ENCODE peak calls at places on chromosome 14, in six cellular contexts. T, B, A, D, U and E are unnamed samples.

GRCh38 chr14:78644824-78645559 is 474.8 kb downstream of the NRXN3 start:
- DNase-seq in T (no peak), B (no peak), A (no peak), D (peak; percentile 30), U (no peak), E (no peak)

GRCh38 chr14:68628605-68629310 is 164.1 kb downstream of the ZFP36L1 start:
- DNase-seq in T (no peak), B (peak; percentile 44), A (peak; percentile 38), D (peak; percentile 39), U (no peak), E (no peak)

GRCh38 chr14:27528328-27528727 is 930.5 kb upstream of the NOVA1 start:
- DNase-seq in T (peak; percentile 1), B (no peak), A (peak; percentile 57), D (no peak), U (no peak), E (peak; percentile 51)

GRCh38 chr14:58607571-58608317 is 30.0 kb upstream of the DACT1 start:
- DNase-seq in T (peak; percentile 73), B (peak; percentile 45), A (peak; percentile 84), D (no peak), U (no peak), E (peak; percentile 80)

GRCh38 chr14:85963486-85963885 is 433.5 kb downstream of the FLRT2 start:
- DNase-seq in T (no peak), B (no peak), A (no peak), D (no peak), U (no peak), E (no peak)

GRCh38 chr14:103728141-103728540 is 12.5 kb downstream of the ZFYVE21 start:
- DNase-seq in T (no peak), B (no peak), A (no peak), D (no peak), U (no peak), E (no peak)

GRCh38 chr14:73231874-73232851 is 5.1 kb upstream of the PAPLN start:
- DNase-seq in T (no peak), B (no peak), A (peak; percentile 27), D (peak; percentile 82), U (no peak), E (no peak)

GRCh38 chr14:104980601-104981531 is 2.7 kb upstream of the AHNAK2 start:
- DNase-seq in T (no peak), B (no peak), A (no peak), D (peak; percentile 7), U (no peak), E (no peak)

GRCh38 chr14:69002069-69002468 is 23.0 kb upstream of the ACTN1 start:
- DNase-seq in T (peak; percentile 22), B (peak; percentile 17), A (peak; percentile 63), D (peak; percentile 27), U (no peak), E (peak; percentile 55)

GRCh38 chr14:102028733-102029132 is 58.1 kb downstream of the HSP90AA1 start:
- DNase-seq in T (peak; percentile 85), B (peak; percentile 86), A (peak; percentile 96), D (no peak), U (no peak), E (peak; percentile 33)

GRCh38 chr14:102729825-102730224 is 47.4 kb upstream of the TRAF3 start:
- DNase-seq in T (no peak), B (no peak), A (no peak), D (no peak), U (no peak), E (no peak)

GRCh38 chr14:52325632-52326031 is 11.5 kb downstream of the PTGER2 start:
- DNase-seq in T (peak; percentile 45), B (no peak), A (no peak), D (no peak), U (no peak), E (no peak)

GRCh38 chr14:21069388-21070082 is 569 bp upstream of the ARHGEF40 start:
- DNase-seq in T (peak; percentile 47), B (no peak), A (no peak), D (peak; percentile 71), U (peak; percentile 72), E (peak; percentile 28)

GRCh38 chr14:36245223-36245622 is 68.7 kb upstream of the PTCSC3 start:
- DNase-seq in T (no peak), B (no peak), A (no peak), D (no peak), U (no peak), E (no peak)

GRCh38 chr14:89900822-89901221 is 53.7 kb downstream of the EFCAB11 start:
- DNase-seq in T (no peak), B (no peak), A (no peak), D (no peak), U (no peak), E (peak; percentile 42)

GRCh38 chr14:24437020-24437735 is 5.4 kb downstream of the SDR39U1 start:
- DNase-seq in T (no peak), B (no peak), A (no peak), D (no peak), U (no peak), E (no peak)
- TF ChIP-seq CTCF in T (no peak), B (no peak), A (peak; percentile 15), D (peak; percentile 9), U (no peak), E (no peak)

GRCh38 chr14:23621932-23622495 is 14.2 kb upstream of the DHRS2 start:
- DNase-seq in T (no peak), B (no peak), A (no peak), D (no peak), U (no peak), E (no peak)
- TF ChIP-seq CTCF in T (no peak), B (no peak), A (no peak), D (no peak), U (no peak), E (no peak)

DNA sequence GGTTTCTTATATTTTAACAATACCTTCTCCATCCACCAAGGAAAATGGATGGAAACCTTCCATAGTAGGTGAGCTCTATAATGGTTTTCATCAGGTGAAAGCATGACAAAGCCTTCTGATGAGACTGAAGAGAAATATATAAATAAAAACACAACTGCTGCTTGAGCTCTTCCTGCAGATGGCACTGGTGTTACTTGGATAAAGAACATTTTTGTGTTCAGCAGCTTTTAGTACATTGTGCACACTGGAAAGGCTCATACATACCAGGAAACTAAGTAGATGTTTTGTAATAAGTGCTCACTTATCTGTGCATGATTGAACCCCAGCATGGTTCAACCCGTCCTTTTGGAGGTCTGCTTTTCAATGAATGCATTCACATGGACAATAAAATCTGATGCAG is 357.3 kb upstream of the MIS18BP1 start:
- DNase-seq in T (no peak), B (peak; percentile 33), A (peak; percentile 49), D (no peak), U (no peak), E (peak; percentile 29)
- TF ChIP-seq CTCF in T (no peak), B (peak; percentile 64), A (peak; percentile 64), D (no peak), U (no peak), E (peak; percentile 13)

DNA sequence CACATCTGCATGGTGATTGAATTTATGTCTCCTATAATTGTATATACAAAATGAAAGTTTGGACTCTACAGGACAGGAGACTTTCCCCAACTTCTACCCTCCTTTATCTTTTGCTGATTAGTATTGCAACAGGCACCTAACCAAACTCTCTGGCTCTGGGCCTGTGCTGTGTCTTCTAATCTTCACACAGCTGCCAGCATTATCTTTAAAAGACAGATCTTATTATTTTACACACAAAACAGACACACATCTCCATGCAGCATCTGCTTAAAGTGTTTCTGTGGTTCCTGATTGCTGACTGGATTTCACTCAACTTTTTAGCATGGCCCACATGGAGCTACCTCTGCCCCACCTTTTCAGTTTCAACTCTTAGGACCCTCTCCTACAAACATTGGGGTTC is 154.9 kb upstream of the PELI2 start:
- DNase-seq in T (peak; percentile 21), B (no peak), A (no peak), D (no peak), U (no peak), E (no peak)
- TF ChIP-seq CTCF in T (no peak), B (no peak), A (no peak), D (no peak), U (no peak), E (no peak)

GRCh38 chr14:99327050-99327449 is 55.1 kb upstream of the BCL11B start:
- DNase-seq in T (no peak), B (no peak), A (no peak), D (no peak), U (no peak), E (no peak)
- TF ChIP-seq CTCF in T (no peak), B (peak; percentile 8), A (peak; percentile 34), D (no peak), U (no peak), E (no peak)

DNA sequence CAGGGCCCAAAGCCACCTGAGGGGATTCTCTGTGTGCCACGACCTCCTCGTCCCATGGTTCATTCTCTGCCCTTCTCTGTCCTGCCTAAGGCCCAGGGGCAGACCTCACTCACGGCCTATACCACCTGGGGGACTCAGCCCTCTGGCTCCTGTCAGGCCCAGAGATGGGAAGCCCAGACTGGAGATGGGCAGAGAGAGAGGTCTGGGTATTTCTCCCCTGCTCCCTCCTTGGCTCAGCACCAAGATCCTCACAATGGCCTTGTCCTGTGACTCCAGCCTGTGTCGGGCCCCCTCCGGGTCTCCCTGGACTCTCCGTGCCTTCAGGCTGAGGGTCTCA is 46.9 kb upstream of the BCL11B start:
- DNase-seq in T (no peak), B (no peak), A (no peak), D (no peak), U (no peak), E (no peak)
- TF ChIP-seq CTCF in T (no peak), B (no peak), A (no peak), D (no peak), U (no peak), E (no peak)

DNA sequence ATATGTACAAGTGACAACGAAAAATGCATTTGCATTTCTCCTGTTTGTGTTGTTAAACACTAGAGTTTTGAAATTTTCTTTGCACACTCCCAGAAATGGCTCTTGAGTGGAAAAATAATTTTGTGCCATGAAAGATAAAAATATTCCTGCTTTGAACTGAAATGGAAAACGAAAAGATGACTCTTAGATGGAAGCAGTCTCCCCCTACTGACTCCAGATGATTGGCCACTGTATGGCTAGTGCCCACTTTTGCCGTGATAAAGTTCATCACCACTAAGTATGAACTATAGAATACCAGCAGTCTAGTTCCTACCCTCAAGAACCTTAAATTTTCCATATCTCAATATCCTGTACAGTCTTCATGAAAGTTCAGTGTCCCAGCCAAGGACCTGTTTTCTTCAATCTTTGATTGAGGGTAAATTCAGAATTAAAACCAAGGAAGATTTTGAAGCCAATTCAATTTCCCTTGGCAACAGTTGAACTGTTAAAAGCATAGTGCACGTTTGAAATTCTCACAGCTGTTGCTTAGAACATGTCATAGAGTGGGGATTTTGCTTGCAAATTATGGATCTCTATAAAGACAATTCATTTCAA is 1.6 kb upstream of the PPP2R5E start:
- DNase-seq in T (peak; percentile 63), B (no peak), A (peak; percentile 52), D (no peak), U (no peak), E (peak; percentile 51)
- TF ChIP-seq CTCF in T (peak; percentile 78), B (peak; percentile 42), A (peak; percentile 74), D (no peak), U (peak; percentile 24), E (peak; percentile 57)

GRCh38 chr14:99273025-99273723 is 1.2 kb upstream of the BCL11B start:
- DNase-seq in T (no peak), B (peak; percentile 62), A (no peak), D (peak; percentile 75), U (no peak), E (no peak)

GRCh38 chr14:99271288-99271941 is 582 bp downstream of the BCL11B start:
- DNase-seq in T (peak; percentile 4), B (no peak), A (no peak), D (no peak), U (no peak), E (no peak)

GRCh38 chr14:99272669-99273024 is 650 bp upstream of the BCL11B start:
- DNase-seq in T (no peak), B (no peak), A (no peak), D (no peak), U (no peak), E (no peak)

GRCh38 chr14:99270491-99271287 is 1.3 kb downstream of the BCL11B start:
- DNase-seq in T (no peak), B (peak; percentile 29), A (no peak), D (peak; percentile 64), U (no peak), E (no peak)

GRCh38 chr14:99271951-99272668 is at the start of gene BCL11B:
- DNase-seq in T (peak; percentile 73), B (peak; percentile 88), A (peak; percentile 61), D (peak; percentile 78), U (peak; percentile 24), E (peak; percentile 81)
- TF ChIP-seq CTCF in T (peak; percentile 49), B (peak; percentile 58), A (peak; percentile 51), D (no peak), U (no peak), E (peak; percentile 33)